ENCODE peak calls at places on chromosome X, in nine cellular contexts. S is AG10803; R is fibroblast of mammary gland; T is psoas muscle; A is heart right ventricle; D is fibroblast of pulmonary artery; K is cardiac fibroblast; Z is CD4-positive, alpha-beta T cell; B is cardiac muscle cell. G is an unnamed sample.

GRCh38 chrX:110409925-110410324 is 51.3 kb downstream of the RTL9 start:
- DNase-seq in S (no peak), R (peak), T (no peak), A (no peak), D (no peak), K (peak), Z (no peak), B (no peak), G (no peak)

GRCh38 chrX:96379951-96380350 is 304.7 kb upstream of the DIAPH2 start:
- DNase-seq in S (peak), R (peak), T (no peak), A (no peak), D (no peak), K (no peak), Z (no peak), B (no peak), G (no peak)

GRCh38 chrX:873016-873415 is 242.4 kb downstream of the SHOX start:
- DNase-seq in S (no peak), R (no peak), T (no peak), A (no peak), D (no peak), K (no peak), Z (no peak), B (no peak), G (no peak)

GRCh38 chrX:22118161-22118830 is 86.2 kb downstream of the PHEX start:
- DNase-seq in S (no peak), R (no peak), T (no peak), A (no peak), D (no peak), K (no peak), Z (no peak), B (no peak), G (no peak)

GRCh38 chrX:68940601-68941000 is 111.8 kb downstream of the EFNB1 start:
- DNase-seq in S (no peak), R (peak), T (no peak), A (no peak), D (no peak), K (no peak), Z (no peak), B (no peak), G (no peak)

GRCh38 chrX:71619193-71619592 is 882 bp upstream of the CXCR3 start:
- DNase-seq in S (no peak), R (no peak), T (no peak), A (no peak), D (no peak), K (no peak), Z (no peak), B (no peak), G (no peak)

GRCh38 chrX:149495573-149496071 is 9.5 kb downstream of the IDS start:
- DNase-seq in S (peak), R (peak), T (no peak), A (no peak), D (peak), K (peak), Z (no peak), B (peak), G (no peak)

GRCh38 chrX:130224810-130225209 is 43.9 kb downstream of the ZNF280C start:
- DNase-seq in S (peak), R (peak), T (no peak), A (no peak), D (peak), K (peak), Z (no peak), B (peak), G (no peak)

GRCh38 chrX:155068165-155068564 is 2.8 kb downstream of the CMC4 start:
- DNase-seq in S (peak), R (peak), T (no peak), A (no peak), D (peak), K (peak), Z (no peak), B (peak), G (no peak)

DNA sequence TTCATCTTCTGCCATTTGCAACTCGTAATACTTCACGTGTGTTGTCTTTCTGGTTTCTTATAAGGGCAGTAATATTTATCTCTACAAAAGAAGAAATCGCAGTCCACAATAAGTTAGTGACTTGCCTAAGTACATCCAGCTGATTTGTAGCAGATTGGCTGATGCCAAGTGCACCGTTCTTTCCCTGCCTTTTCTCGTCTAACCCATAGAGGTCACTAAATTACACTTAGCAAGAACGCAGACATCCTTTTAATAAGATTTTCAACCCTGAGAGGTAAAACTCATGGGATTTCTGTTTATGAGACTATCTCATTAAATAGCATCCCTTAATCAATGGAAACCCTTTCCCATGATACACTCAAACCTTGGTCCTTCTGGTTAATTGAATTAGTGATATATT is 408.6 kb upstream of the ACTRT1 start:
- DNase-seq in S (no peak), R (no peak), T (no peak), A (no peak), D (no peak), K (no peak), Z (no peak), B (no peak), G (no peak)
- TF ChIP-seq CTCF in S (no peak), R (no peak), T (no peak), A (no peak), D (no peak), K (no peak), Z (no peak), B (no peak), G (no peak)

GRCh38 chrX:11381464-11381863 is 88.3 kb downstream of the AMELX start:
- DNase-seq in S (peak), R (peak), T (no peak), A (peak), D (peak), K (peak), Z (no peak), B (peak), G (peak)
- TF ChIP-seq CTCF in S (peak), R (peak), T (peak), A (peak), D (peak), K (peak), Z (no peak), B (peak), G (peak)

GRCh38 chrX:49251325-49251724 is 13.2 kb downstream of the FOXP3 start:
- DNase-seq in S (no peak), R (no peak), T (no peak), A (no peak), D (no peak), K (no peak), Z (no peak), B (no peak), G (no peak)
- TF ChIP-seq CTCF in S (no peak), R (no peak), T (no peak), A (no peak), D (no peak), K (no peak), Z (no peak), B (no peak), G (no peak)

GRCh38 chrX:140661657-140662056 is 47.9 kb upstream of the LINC00632 start:
- DNase-seq in S (peak), R (no peak), T (no peak), A (no peak), D (no peak), K (peak), Z (no peak), B (peak), G (no peak)
- TF ChIP-seq CTCF in S (peak), R (no peak), T (no peak), A (no peak), D (no peak), K (no peak), Z (no peak), B (no peak), G (no peak)

GRCh38 chrX:106621836-106622235 is 10.1 kb downstream of the RADX start:
- DNase-seq in S (no peak), R (no peak), T (no peak), A (no peak), D (no peak), K (no peak), Z (no peak), B (no peak), G (no peak)

GRCh38 chrX:106615041-106615440 is 3.3 kb downstream of the RADX start:
- DNase-seq in S (no peak), R (no peak), T (no peak), A (no peak), D (no peak), K (no peak), Z (no peak), B (no peak), G (no peak)

GRCh38 chrX:106619797-106620196 is 8.0 kb downstream of the RADX start:
- DNase-seq in S (peak), R (peak), T (no peak), A (no peak), D (peak), K (peak), Z (no peak), B (peak), G (no peak)
- TF ChIP-seq CTCF in S (peak), R (peak), T (peak), A (peak), D (peak), K (peak), Z (no peak), B (peak), G (peak)